ENCODE peak calls at places on chromosomes 7 and 10, in seven cellular contexts. I, Z, S, M, W, X and G are unnamed samples.

GRCh38 chr10:78738457-78738856 is 330.3 kb upstream of the ZMIZ1 start:
- DNase-seq in I (no peak), Z (no peak), S (no peak), M (no peak), W (no peak), X (no peak), G (no peak)

GRCh38 chr10:62893036-62893435 is 76.9 kb upstream of the EGR2 start:
- DNase-seq in I (no peak), Z (no peak), S (no peak), M (no peak), W (no peak), X (no peak), G (no peak)

GRCh38 chr10:71725998-71726672 is 6.6 kb upstream of the C10orf105 start:
- DNase-seq in I (no peak), Z (peak), S (peak), M (no peak), W (peak), X (peak), G (peak)

GRCh38 chr7:152674860-152675760 is 831 bp downstream of the XRCC2 start:
- DNase-seq in I (peak), Z (peak), S (peak), M (no peak), W (peak), X (no peak), G (no peak)

GRCh38 chr10:45424668-45425404 is 50.8 kb downstream of the ALOX5 start:
- DNase-seq in I (no peak), Z (no peak), S (no peak), M (no peak), W (no peak), X (no peak), G (no peak)

GRCh38 chr10:110226555-110226925 is 19.1 kb downstream of the MXI1 start:
- DNase-seq in I (peak), Z (peak), S (peak), M (peak), W (peak), X (peak), G (peak)

GRCh38 chr10:125802739-125803138 is 20.3 kb downstream of the UROS start:
- DNase-seq in I (no peak), Z (no peak), S (no peak), M (no peak), W (no peak), X (no peak), G (no peak)

GRCh38 chr7:45211066-45211465 is 53.5 kb downstream of the RAMP3 start:
- DNase-seq in I (no peak), Z (no peak), S (no peak), M (no peak), W (no peak), X (no peak), G (no peak)

GRCh38 chr7:6379881-6380280 is 67.9 kb downstream of the DAGLB start:
- DNase-seq in I (no peak), Z (no peak), S (no peak), M (no peak), W (no peak), X (no peak), G (no peak)

GRCh38 chr7:91264083-91264923 is at the start of gene FZD1:
- DNase-seq in I (peak), Z (peak), S (peak), M (no peak), W (peak), X (no peak), G (no peak)

GRCh38 chr7:18357691-18358090 is 137.9 kb upstream of the HDAC9 start:
- DNase-seq in I (peak), Z (peak), S (peak), M (no peak), W (peak), X (no peak), G (no peak)

GRCh38 chr7:85770332-85770731 is 583.5 kb upstream of the SEMA3D start:
- DNase-seq in I (no peak), Z (no peak), S (no peak), M (no peak), W (no peak), X (no peak), G (no peak)

GRCh38 chr7:123823898-123824753 is 20.8 kb upstream of the HYAL4 start:
- DNase-seq in I (no peak), Z (no peak), S (no peak), M (no peak), W (no peak), X (no peak), G (no peak)

GRCh38 chr7:45920543-45921380 is at the start of gene IGFBP3:
- DNase-seq in I (peak), Z (peak), S (peak), M (no peak), W (peak), X (no peak), G (no peak)

GRCh38 chr7:2290877-2291276 is 23.4 kb downstream of the SNX8 start:
- DNase-seq in I (no peak), Z (no peak), S (no peak), M (no peak), W (no peak), X (no peak), G (no peak)

GRCh38 chr7:47196106-47196630 is 385.7 kb downstream of the TNS3 start:
- DNase-seq in I (no peak), Z (no peak), S (no peak), M (no peak), W (no peak), X (no peak), G (no peak)

GRCh38 chr7:19026888-19027287 is 90.5 kb downstream of the TWIST1 start:
- DNase-seq in I (no peak), Z (no peak), S (no peak), M (no peak), W (no peak), X (no peak), G (no peak)

GRCh38 chr7:40733111-40733510 is 598.3 kb downstream of the SUGCT start:
- DNase-seq in I (no peak), Z (peak), S (no peak), M (no peak), W (no peak), X (no peak), G (no peak)